ENCODE peak calls at places on chromosomes 2 and 18, in eight cellular contexts. M is left lobe of liver; Z is hypothalamus; E is T-helper 17 cell; W is activated CD4-positive, alpha-beta T cell treated with anti-CD3 and anti-CD28 coated beads for 24 hours; S is OCI-LY7; N is MM.1S; X is IMR-90. Q is an unnamed sample.

GRCh38 chr18:27143580-27144287 is 41.4 kb downstream of the CHST9 start:
- DNase-seq in M (peak; percentile 85), Z (no peak), E (no peak), W (no peak), S (no peak), N (no peak), X (no peak), Q (no peak)

GRCh38 chr2:135175177-135175576 is 123.1 kb downstream of the RAB3GAP1 start:
- DNase-seq in M (no peak), Z (no peak), E (no peak), W (no peak), S (no peak), N (no peak), X (no peak), Q (no peak)

GRCh38 chr2:48059975-48060374 is 153.7 kb upstream of the FBXO11 start:
- DNase-seq in M (no peak), Z (no peak), E (no peak), W (no peak), S (no peak), N (no peak), X (no peak), Q (no peak)

GRCh38 chr2:104702026-104702425 is 151.9 kb upstream of the POU3F3 start:
- DNase-seq in M (no peak), Z (no peak), E (no peak), W (no peak), S (no peak), N (no peak), X (no peak), Q (no peak)

GRCh38 chr18:36350211-36350610 is 52.7 kb downstream of the FHOD3 start:
- DNase-seq in M (no peak), Z (no peak), E (no peak), W (no peak), S (no peak), N (no peak), X (no peak), Q (no peak)

GRCh38 chr2:14905571-14905970 is 273.1 kb downstream of the LRATD1 start:
- DNase-seq in M (no peak), Z (no peak), E (no peak), W (no peak), S (no peak), N (no peak), X (no peak), Q (no peak)

GRCh38 chr2:181787310-181788048 is 104.1 kb upstream of the ITPRID2 start:
- DNase-seq in M (no peak), Z (no peak), E (no peak), W (no peak), S (no peak), N (no peak), X (no peak), Q (no peak)

GRCh38 chr2:67878743-67879142 is 184.1 kb downstream of the C1D start:
- DNase-seq in M (no peak), Z (no peak), E (no peak), W (no peak), S (no peak), N (no peak), X (no peak), Q (no peak)

GRCh38 chr18:6737833-6738232 is 8.3 kb downstream of the ARHGAP28 start:
- DNase-seq in M (no peak), Z (no peak), E (no peak), W (no peak), S (no peak), N (no peak), X (no peak), Q (no peak)

GRCh38 chr2:122072666-122073065 is 317.2 kb downstream of the TSN start:
- DNase-seq in M (no peak), Z (no peak), E (no peak), W (no peak), S (no peak), N (no peak), X (peak; percentile 45), Q (no peak)

GRCh38 chr2:236208281-236208900 is 40.2 kb upstream of the GBX2 start:
- DNase-seq in M (no peak), Z (no peak), E (no peak), W (no peak), S (no peak), N (no peak), X (no peak), Q (peak; percentile 65)

GRCh38 chr2:15042824-15043223 is 410.3 kb downstream of the LRATD1 start:
- DNase-seq in M (no peak), Z (no peak), E (no peak), W (no peak), S (no peak), N (no peak), X (peak; percentile 98), Q (no peak)

GRCh38 chr18:37476182-37476581 is 89.4 kb downstream of the CELF4 start:
- DNase-seq in M (no peak), Z (no peak), E (no peak), W (no peak), S (peak; percentile 35), N (peak; percentile 61), X (peak; percentile 14), Q (peak; percentile 55)

GRCh38 chr2:42035241-42035640 is 12.6 kb upstream of the PKDCC start:
- DNase-seq in M (no peak), Z (no peak), E (no peak), W (no peak), S (no peak), N (no peak), X (no peak), Q (no peak)

GRCh38 chr2:104406273-104406726 is 447.6 kb upstream of the POU3F3 start:
- DNase-seq in M (no peak), Z (peak; percentile 15), E (no peak), W (no peak), S (no peak), N (no peak), X (no peak), Q (peak; percentile 70)

GRCh38 chr2:70340921-70341765 is 39.3 kb upstream of the FAM136A start:
- DNase-seq in M (peak; percentile 51), Z (no peak), E (peak; percentile 5), W (peak; percentile 3), S (peak; percentile 53), N (peak; percentile 50), X (peak; percentile 26), Q (peak; percentile 12)

GRCh38 chr2:62501794-62502500 is 4.0 kb downstream of the TMEM17 start:
- DNase-seq in M (no peak), Z (no peak), E (no peak), W (no peak), S (no peak), N (no peak), X (peak; percentile 87), Q (no peak)

GRCh38 chr18:42018831-42019230 is 63.8 kb downstream of the PIK3C3 start:
- DNase-seq in M (no peak), Z (no peak), E (no peak), W (no peak), S (no peak), N (no peak), X (no peak), Q (no peak)

GRCh38 chr18:67302043-67302442 is 214.5 kb downstream of the DSEL start:
- DNase-seq in M (no peak), Z (no peak), E (no peak), W (no peak), S (no peak), N (peak; percentile 27), X (peak; percentile 51), Q (no peak)

GRCh38 chr2:127722807-127723206 is 21.5 kb downstream of the SFT2D3 start:
- DNase-seq in M (no peak), Z (no peak), E (no peak), W (no peak), S (no peak), N (no peak), X (no peak), Q (no peak)

GRCh38 chr18:78739115-78739514 is 240.5 kb upstream of the SALL3 start:
- DNase-seq in M (peak; percentile 15), Z (no peak), E (no peak), W (no peak), S (no peak), N (no peak), X (no peak), Q (no peak)

GRCh38 chr2:98014379-98014778 is 18.6 kb upstream of the TMEM131 start:
- DNase-seq in M (no peak), Z (no peak), E (no peak), W (no peak), S (no peak), N (no peak), X (no peak), Q (no peak)

GRCh38 chr2:121532347-121532766 is 1.7 kb downstream of the RNU4ATAC start:
- DNase-seq in M (no peak), Z (no peak), E (no peak), W (no peak), S (no peak), N (no peak), X (peak; percentile 89), Q (no peak)

GRCh38 chr2:69159988-69160387 is 147.0 kb downstream of the ANTXR1 start:
- DNase-seq in M (no peak), Z (no peak), E (no peak), W (no peak), S (no peak), N (no peak), X (no peak), Q (no peak)

GRCh38 chr2:24329700-24330099 is 30.6 kb downstream of the ITSN2 start:
- DNase-seq in M (no peak), Z (no peak), E (no peak), W (no peak), S (peak; percentile 45), N (no peak), X (no peak), Q (no peak)

GRCh38 chr2:84057917-84058316 is 401.2 kb downstream of the SUCLG1 start:
- DNase-seq in M (no peak), Z (no peak), E (no peak), W (no peak), S (no peak), N (no peak), X (no peak), Q (no peak)

GRCh38 chr18:79485788-79486355 is 90.1 kb downstream of the NFATC1 start:
- DNase-seq in M (no peak), Z (no peak), E (no peak), W (no peak), S (no peak), N (no peak), X (peak; percentile 92), Q (no peak)

GRCh38 chr2:226426292-226426736 is 373.3 kb downstream of the IRS1 start:
- DNase-seq in M (no peak), Z (no peak), E (no peak), W (no peak), S (no peak), N (no peak), X (peak; percentile 99), Q (no peak)

GRCh38 chr2:26721267-26722032 is 28.9 kb downstream of the KCNK3 start:
- DNase-seq in M (peak; percentile 87), Z (no peak), E (no peak), W (no peak), S (no peak), N (no peak), X (no peak), Q (no peak)

GRCh38 chr2:217218269-217219140 is 358.6 kb upstream of the TNP1 start:
- DNase-seq in M (no peak), Z (no peak), E (no peak), W (no peak), S (no peak), N (peak; percentile 58), X (peak; percentile 87), Q (no peak)